ENCODE peak calls at places on chromosome 6, in eight cellular contexts. F, M, H, L, K, X, P and O are unnamed samples. For H3K4me1, the result is how much of the 10 kb centered on the place peaks cover.

GRCh38 chr6:145551164-145551563 is 184.2 kb downstream of the EPM2A start:
- DNase-seq in K (no peak), X (no peak), L (no peak), P (no peak), H (no peak), M (no peak), F (no peak), O (no peak)

GRCh38 chr6:122610690-122611455 is 668 bp downstream of the PKIB start:
- DNase-seq in P (peak), K (peak), F (peak), X (no peak), L (no peak), H (no peak), M (no peak), O (peak)

GRCh38 chr6:25555188-25555587 is 96.8 kb upstream of the SCGN start:
- DNase-seq in K (no peak), H (no peak), L (no peak), X (no peak), F (no peak), M (no peak), P (no peak), O (no peak)

GRCh38 chr6:5135783-5136376 is 50.7 kb downstream of the PPP1R3G start:
- DNase-seq in F (no peak), M (no peak), P (no peak), K (no peak), X (peak), H (no peak), L (no peak), O (no peak)

GRCh38 chr6:53593001-53593488 is 48.1 kb upstream of the GCLC start:
- DNase-seq in K (no peak), X (no peak), F (no peak), P (no peak), L (no peak), M (no peak), H (no peak), O (no peak)

GRCh38 chr6:132261354-132261753 is 139.9 kb downstream of the MOXD1 start:
- DNase-seq in L (no peak), K (no peak), H (no peak), M (no peak), F (no peak), P (no peak), X (no peak), O (no peak)

GRCh38 chr6:86871681-86872080 is 65.6 kb upstream of the HTR1E start:
- DNase-seq in X (no peak), H (no peak), M (no peak), F (no peak), L (no peak), P (no peak), K (no peak), O (no peak)

GRCh38 chr6:42696526-42697267 is 25.7 kb downstream of the PRPH2 start:
- DNase-seq in L (no peak), M (no peak), X (no peak), H (no peak), K (no peak), F (no peak), P (no peak), O (no peak)

GRCh38 chr6:16276991-16277981 is 38.9 kb downstream of the GMPR start:
- DNase-seq in F (peak), M (peak), L (peak), P (peak), H (peak), X (peak), K (no peak), O (peak)

GRCh38 chr6:11482616-11483015 is 54.9 kb upstream of the TMEM170B start:
- DNase-seq in P (no peak), M (no peak), H (no peak), X (no peak), L (no peak), K (no peak), F (no peak), O (no peak)

GRCh38 chr6:44342489-44342888 is at the start of gene SPATS1:
- DNase-seq in H (peak), M (no peak), X (no peak), K (peak), F (no peak), P (peak), L (peak), O (peak)
- H3K4me3 ChIP-seq in H (peak), M (no peak), X (no peak), K (no peak), F (peak), P (peak), L (peak), O (no peak)

GRCh38 chr6:21665436-21666199 is 72.1 kb downstream of the SOX4 start:
- DNase-seq in P (peak), L (no peak), X (no peak), M (peak), H (no peak), F (no peak), K (no peak), O (no peak)
- H3K27ac ChIP-seq in P (peak), L (no peak), X (no peak), M (peak), H (peak), F (no peak), K (no peak), O (no peak)

GRCh38 chr6:3380344-3381232 is 76.3 kb downstream of the SLC22A23 start:
- DNase-seq in H (no peak), K (no peak), P (no peak), M (no peak), L (no peak), F (peak), X (no peak), O (no peak)

GRCh38 chr6:3377536-3378397 is 79.1 kb downstream of the SLC22A23 start:
- DNase-seq in P (no peak), H (no peak), M (no peak), K (no peak), L (no peak), X (no peak), F (no peak), O (peak)

GRCh38 chr6:3381233-3382065 is 75.4 kb downstream of the SLC22A23 start:
- DNase-seq in F (no peak), P (no peak), H (no peak), K (no peak), X (no peak), M (peak), L (no peak), O (no peak)

GRCh38 chr6:3376888-3377535 is 79.8 kb downstream of the SLC22A23 start:
- DNase-seq in H (no peak), F (no peak), K (no peak), P (no peak), X (no peak), M (no peak), L (no peak), O (no peak)

DNA sequence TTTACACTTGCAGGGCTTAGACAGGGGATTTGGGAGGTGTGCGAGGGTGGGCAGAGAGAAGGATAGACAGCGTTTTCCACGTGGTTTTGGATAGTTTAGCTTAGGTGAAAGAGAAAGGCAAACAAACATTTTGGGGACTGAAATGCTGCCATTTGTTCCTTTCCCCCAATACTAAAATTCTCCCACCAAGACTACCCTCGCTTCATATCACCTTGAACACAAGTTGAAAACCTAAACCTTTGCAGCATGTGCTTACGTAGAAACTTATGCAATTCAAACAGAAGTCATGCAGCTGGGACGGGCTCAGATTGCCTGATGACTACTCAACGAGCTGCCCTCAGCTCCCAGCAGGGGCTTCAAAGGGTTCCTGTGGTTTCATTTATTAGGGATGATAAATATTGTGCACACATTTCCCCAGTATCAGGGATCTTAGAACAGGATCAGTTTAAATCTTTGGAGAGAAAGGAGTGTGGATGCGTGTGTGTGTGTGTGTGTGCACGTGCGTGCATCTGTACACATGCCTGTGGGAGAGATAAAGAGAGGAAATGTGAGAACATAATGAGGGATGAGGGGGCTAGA is 77.3 kb downstream of the SLC22A23 start:
- DNase-seq in F (no peak), K (no peak), P (no peak), X (no peak), M (no peak), H (no peak), L (no peak), O (no peak)
- H3K4me1 ChIP-seq in F (under half), K (under half), P (under half), X (under half), M (under half), H (under half), L (under half), O (under half)

GRCh38 chr6:111086685-111087084 is 618 bp upstream of the SLC16A10 start:
- DNase-seq in X (no peak), P (no peak), L (no peak), M (no peak), K (no peak), H (no peak), F (no peak), O (no peak)
- H3K4me3 ChIP-seq in X (peak), P (no peak), L (peak), M (peak), K (peak), H (peak), F (peak), O (peak)

DNA sequence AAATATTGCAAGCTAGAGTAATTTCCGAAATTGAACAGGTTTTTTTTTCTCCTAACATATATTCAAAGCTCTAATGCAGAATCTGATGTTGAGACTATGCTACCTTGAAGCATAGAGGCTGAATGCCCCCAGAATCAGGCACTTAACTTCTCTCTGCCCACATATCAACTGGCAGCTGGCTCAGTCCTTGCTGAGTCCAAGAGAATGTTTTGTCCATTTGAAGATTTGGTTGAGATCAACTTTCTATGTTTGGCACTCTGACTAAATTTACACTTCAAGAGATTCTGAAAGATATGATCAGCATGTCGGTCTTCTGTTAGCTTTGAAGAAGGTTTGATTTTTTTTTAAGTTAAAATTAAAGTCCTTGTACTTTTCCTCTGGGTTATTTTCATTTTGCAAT is 1298.1 kb downstream of the EPHA7 start:
- DNase-seq in P (no peak), X (no peak), H (no peak), K (no peak), M (no peak), L (no peak), F (no peak), O (no peak)
- H3K27ac ChIP-seq in P (no peak), X (no peak), H (no peak), K (no peak), M (no peak), L (no peak), F (no peak), O (no peak)